ENCODE peak calls at places on chromosomes 11 and 22, in eight cellular contexts. One of them, this sample, is unnamed.

GRCh38 chr22:43289976-43290663 is 53.1 kb downstream of the SCUBE1 start:
- DNase-seq in brain microvascular endothelial cell: no peak
- DNase-seq in neural crest cell: no peak
- DNase-seq in epithelial cell of esophagus: peak; percentile 27
- DNase-seq in lung: peak; percentile 51
- DNase-seq in GM23338: no peak
- DNase-seq in choroid plexus epithelial cell: peak; percentile 72
- DNase-seq in left lung: no peak
- DNase-seq in this sample: no peak

GRCh38 chr11:2702771-2703486 is 3.1 kb upstream of the KCNQ1OT1 start:
- DNase-seq in brain microvascular endothelial cell: no peak
- DNase-seq in neural crest cell: no peak
- DNase-seq in epithelial cell of esophagus: no peak
- DNase-seq in lung: no peak
- DNase-seq in GM23338: no peak
- DNase-seq in choroid plexus epithelial cell: no peak
- DNase-seq in left lung: no peak
- DNase-seq in this sample: no peak

GRCh38 chr11:12110714-12111481 is 508 bp downstream of the MICAL2 start:
- DNase-seq in brain microvascular endothelial cell: no peak
- DNase-seq in neural crest cell: no peak
- DNase-seq in epithelial cell of esophagus: no peak
- DNase-seq in lung: peak; percentile 65
- DNase-seq in GM23338: peak; percentile 62
- DNase-seq in choroid plexus epithelial cell: peak; percentile 34
- DNase-seq in left lung: no peak
- DNase-seq in this sample: no peak

GRCh38 chr22:36197065-36197440 is 4.6 kb downstream of the APOL4 start:
- DNase-seq in brain microvascular endothelial cell: peak; percentile 22
- DNase-seq in neural crest cell: peak; percentile 68
- DNase-seq in epithelial cell of esophagus: no peak
- DNase-seq in lung: no peak
- DNase-seq in GM23338: peak; percentile 92
- DNase-seq in choroid plexus epithelial cell: peak; percentile 81
- DNase-seq in left lung: no peak
- DNase-seq in this sample: peak; percentile 74

GRCh38 chr11:86162257-86162656 is 82.3 kb upstream of the EED start:
- DNase-seq in brain microvascular endothelial cell: peak; percentile 88
- DNase-seq in neural crest cell: no peak
- DNase-seq in epithelial cell of esophagus: peak; percentile 81
- DNase-seq in lung: no peak
- DNase-seq in GM23338: no peak
- DNase-seq in choroid plexus epithelial cell: peak; percentile 87
- DNase-seq in left lung: peak; percentile 64
- DNase-seq in this sample: peak; percentile 74

GRCh38 chr11:85682330-85683305 is 3.4 kb downstream of the CCDC89 start:
- DNase-seq in brain microvascular endothelial cell: peak; percentile 17
- DNase-seq in neural crest cell: no peak
- DNase-seq in epithelial cell of esophagus: peak; percentile 34
- DNase-seq in lung: peak; percentile 43
- DNase-seq in GM23338: no peak
- DNase-seq in choroid plexus epithelial cell: peak; percentile 61
- DNase-seq in left lung: peak; percentile 68
- DNase-seq in this sample: no peak

GRCh38 chr22:45212306-45212709 is 28.4 kb downstream of the KIAA0930 start:
- DNase-seq in brain microvascular endothelial cell: peak; percentile 91
- DNase-seq in neural crest cell: no peak
- DNase-seq in epithelial cell of esophagus: peak; percentile 85
- DNase-seq in lung: peak; percentile 62
- DNase-seq in GM23338: peak; percentile 63
- DNase-seq in choroid plexus epithelial cell: peak; percentile 67
- DNase-seq in left lung: peak; percentile 74
- DNase-seq in this sample: peak; percentile 89

GRCh38 chr11:108873938-108874337 is 209.1 kb downstream of the DDX10 start:
- DNase-seq in brain microvascular endothelial cell: no peak
- DNase-seq in neural crest cell: no peak
- DNase-seq in epithelial cell of esophagus: no peak
- DNase-seq in lung: no peak
- DNase-seq in GM23338: no peak
- DNase-seq in choroid plexus epithelial cell: peak; percentile 25
- DNase-seq in left lung: no peak
- DNase-seq in this sample: no peak

GRCh38 chr11:66317766-66318575 is 1.1 kb upstream of the CD248 start:
- DNase-seq in brain microvascular endothelial cell: peak; percentile 75
- DNase-seq in neural crest cell: no peak
- DNase-seq in epithelial cell of esophagus: peak; percentile 79
- DNase-seq in lung: peak; percentile 60
- DNase-seq in GM23338: peak; percentile 73
- DNase-seq in choroid plexus epithelial cell: peak; percentile 97
- DNase-seq in left lung: peak; percentile 76
- DNase-seq in this sample: peak; percentile 93

GRCh38 chr22:37777122-37777687 is 30.5 kb upstream of the GCAT start:
- DNase-seq in brain microvascular endothelial cell: peak; percentile 49
- DNase-seq in neural crest cell: no peak
- DNase-seq in epithelial cell of esophagus: peak; percentile 99
- DNase-seq in lung: peak; percentile 65
- DNase-seq in GM23338: peak; percentile 35
- DNase-seq in choroid plexus epithelial cell: peak; percentile 58
- DNase-seq in left lung: peak; percentile 72
- DNase-seq in this sample: no peak

GRCh38 chr22:37383342-37383741 is 43.9 kb downstream of the ELFN2 start:
- DNase-seq in brain microvascular endothelial cell: no peak
- DNase-seq in neural crest cell: no peak
- DNase-seq in epithelial cell of esophagus: no peak
- DNase-seq in lung: no peak
- DNase-seq in GM23338: no peak
- DNase-seq in choroid plexus epithelial cell: no peak
- DNase-seq in left lung: no peak
- DNase-seq in this sample: no peak

GRCh38 chr11:13462311-13462927 is 603 bp downstream of the BTBD10 start:
- DNase-seq in brain microvascular endothelial cell: peak; percentile 33
- DNase-seq in neural crest cell: peak; percentile 54
- DNase-seq in epithelial cell of esophagus: peak; percentile 91
- DNase-seq in lung: peak; percentile 62
- DNase-seq in GM23338: peak; percentile 86
- DNase-seq in choroid plexus epithelial cell: no peak
- DNase-seq in left lung: peak; percentile 70
- DNase-seq in this sample: no peak

GRCh38 chr11:69467646-69468045 is 13.8 kb upstream of the LINC01488 start:
- DNase-seq in brain microvascular endothelial cell: no peak
- DNase-seq in neural crest cell: no peak
- DNase-seq in epithelial cell of esophagus: no peak
- DNase-seq in lung: no peak
- DNase-seq in GM23338: no peak
- DNase-seq in choroid plexus epithelial cell: no peak
- DNase-seq in left lung: no peak
- DNase-seq in this sample: no peak

GRCh38 chr22:45202333-45203149 is 38.2 kb downstream of the KIAA0930 start:
- DNase-seq in brain microvascular endothelial cell: peak; percentile 16
- DNase-seq in neural crest cell: no peak
- DNase-seq in epithelial cell of esophagus: no peak
- DNase-seq in lung: no peak
- DNase-seq in GM23338: no peak
- DNase-seq in choroid plexus epithelial cell: no peak
- DNase-seq in left lung: no peak
- DNase-seq in this sample: no peak

GRCh38 chr11:111514216-111515031 is at the start of gene HOATZ:
- DNase-seq in brain microvascular endothelial cell: no peak
- DNase-seq in neural crest cell: peak; percentile 46
- DNase-seq in epithelial cell of esophagus: no peak
- DNase-seq in lung: no peak
- DNase-seq in GM23338: peak; percentile 95
- DNase-seq in choroid plexus epithelial cell: no peak
- DNase-seq in left lung: no peak
- DNase-seq in this sample: no peak

GRCh38 chr22:38271927-38272372 is 860 bp downstream of the TMEM184B start:
- DNase-seq in brain microvascular endothelial cell: no peak
- DNase-seq in neural crest cell: no peak
- DNase-seq in epithelial cell of esophagus: peak; percentile 56
- DNase-seq in lung: peak; percentile 72
- DNase-seq in GM23338: peak; percentile 75
- DNase-seq in choroid plexus epithelial cell: no peak
- DNase-seq in left lung: peak; percentile 67
- DNase-seq in this sample: no peak

GRCh38 chr11:128764617-128765095 is 70.8 kb downstream of the FLI1 start:
- DNase-seq in brain microvascular endothelial cell: no peak
- DNase-seq in neural crest cell: no peak
- DNase-seq in epithelial cell of esophagus: no peak
- DNase-seq in lung: peak; percentile 49
- DNase-seq in GM23338: no peak
- DNase-seq in choroid plexus epithelial cell: no peak
- DNase-seq in left lung: peak; percentile 63
- DNase-seq in this sample: no peak

GRCh38 chr11:1546536-1547466 is 25.3 kb downstream of the DUSP8 start:
- DNase-seq in brain microvascular endothelial cell: no peak
- DNase-seq in neural crest cell: peak; percentile 46
- DNase-seq in epithelial cell of esophagus: peak; percentile 56
- DNase-seq in lung: no peak
- DNase-seq in GM23338: peak; percentile 89
- DNase-seq in choroid plexus epithelial cell: peak; percentile 25
- DNase-seq in left lung: peak; percentile 53
- DNase-seq in this sample: no peak

GRCh38 chr11:109939176-109939810 is 153.9 kb upstream of the ZC3H12C start:
- DNase-seq in brain microvascular endothelial cell: peak; percentile 68
- DNase-seq in neural crest cell: no peak
- DNase-seq in epithelial cell of esophagus: peak; percentile 81
- DNase-seq in lung: peak; percentile 40
- DNase-seq in GM23338: peak; percentile 80
- DNase-seq in choroid plexus epithelial cell: peak; percentile 93
- DNase-seq in left lung: no peak
- DNase-seq in this sample: no peak

GRCh38 chr11:19642759-19643158 is 69.9 kb upstream of the NAV2 start:
- DNase-seq in brain microvascular endothelial cell: no peak
- DNase-seq in neural crest cell: no peak
- DNase-seq in epithelial cell of esophagus: no peak
- DNase-seq in lung: no peak
- DNase-seq in GM23338: no peak
- DNase-seq in choroid plexus epithelial cell: no peak
- DNase-seq in left lung: no peak
- DNase-seq in this sample: no peak

GRCh38 chr11:67441082-67441683 is 2.1 kb downstream of the CORO1B start:
- DNase-seq in brain microvascular endothelial cell: no peak
- DNase-seq in neural crest cell: no peak
- DNase-seq in epithelial cell of esophagus: no peak
- DNase-seq in lung: no peak
- DNase-seq in GM23338: no peak
- DNase-seq in choroid plexus epithelial cell: no peak
- DNase-seq in left lung: no peak
- DNase-seq in this sample: no peak

GRCh38 chr11:6258571-6258998 is 1.1 kb upstream of the CCKBR start:
- DNase-seq in brain microvascular endothelial cell: no peak
- DNase-seq in neural crest cell: no peak
- DNase-seq in epithelial cell of esophagus: no peak
- DNase-seq in lung: no peak
- DNase-seq in GM23338: peak; percentile 71
- DNase-seq in choroid plexus epithelial cell: no peak
- DNase-seq in left lung: no peak
- DNase-seq in this sample: no peak
- TF ChIP-seq CTCF in brain microvascular endothelial cell: no peak
- TF ChIP-seq CTCF in neural crest cell: no peak
- TF ChIP-seq CTCF in epithelial cell of esophagus: no peak
- TF ChIP-seq CTCF in lung: no peak
- TF ChIP-seq CTCF in GM23338: no peak
- TF ChIP-seq CTCF in choroid plexus epithelial cell: no peak
- TF ChIP-seq CTCF in left lung: no peak
- TF ChIP-seq CTCF in this sample: no peak

GRCh38 chr11:9120659-9121350 is 29.4 kb upstream of the SCUBE2 start:
- DNase-seq in brain microvascular endothelial cell: no peak
- DNase-seq in neural crest cell: no peak
- DNase-seq in epithelial cell of esophagus: no peak
- DNase-seq in lung: no peak
- DNase-seq in GM23338: peak; percentile 88
- DNase-seq in choroid plexus epithelial cell: no peak
- DNase-seq in left lung: no peak
- DNase-seq in this sample: no peak
- TF ChIP-seq CTCF in brain microvascular endothelial cell: peak; percentile 52
- TF ChIP-seq CTCF in neural crest cell: peak; percentile 41
- TF ChIP-seq CTCF in epithelial cell of esophagus: peak; percentile 20
- TF ChIP-seq CTCF in lung: no peak
- TF ChIP-seq CTCF in GM23338: peak; percentile 87
- TF ChIP-seq CTCF in choroid plexus epithelial cell: peak; percentile 38
- TF ChIP-seq CTCF in left lung: no peak
- TF ChIP-seq CTCF in this sample: no peak

DNA sequence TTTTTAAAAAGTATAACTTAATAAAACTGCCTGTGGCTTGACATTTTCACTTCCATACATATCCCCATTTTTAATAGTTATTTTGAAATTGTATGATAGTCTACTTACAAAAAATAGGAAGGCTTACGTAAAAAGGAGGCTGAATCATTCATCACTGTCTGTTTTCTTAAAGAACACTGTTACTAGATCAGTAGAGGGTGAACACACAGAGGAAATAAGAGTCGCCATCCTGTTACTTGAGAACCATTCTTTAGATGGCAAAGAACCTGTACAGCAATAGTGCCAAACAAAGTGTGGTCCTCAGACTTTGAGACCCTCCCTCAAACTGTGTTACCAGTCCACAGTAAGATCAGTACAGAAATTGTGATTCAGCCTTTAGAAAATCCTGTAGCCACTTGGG is 180.7 kb downstream of the PGR start:
- DNase-seq in brain microvascular endothelial cell: no peak
- DNase-seq in neural crest cell: no peak
- DNase-seq in epithelial cell of esophagus: no peak
- DNase-seq in lung: no peak
- DNase-seq in GM23338: no peak
- DNase-seq in choroid plexus epithelial cell: peak; percentile 58
- DNase-seq in left lung: no peak
- DNase-seq in this sample: no peak
- TF ChIP-seq CTCF in brain microvascular endothelial cell: no peak
- TF ChIP-seq CTCF in neural crest cell: no peak
- TF ChIP-seq CTCF in epithelial cell of esophagus: no peak
- TF ChIP-seq CTCF in lung: no peak
- TF ChIP-seq CTCF in GM23338: no peak
- TF ChIP-seq CTCF in choroid plexus epithelial cell: no peak
- TF ChIP-seq CTCF in left lung: no peak
- TF ChIP-seq CTCF in this sample: no peak

GRCh38 chr11:126284829-126285228 is 1.9 kb downstream of the TIRAP start:
- DNase-seq in brain microvascular endothelial cell: peak; percentile 98
- DNase-seq in neural crest cell: no peak
- DNase-seq in epithelial cell of esophagus: peak; percentile 96
- DNase-seq in lung: peak; percentile 70
- DNase-seq in GM23338: no peak
- DNase-seq in choroid plexus epithelial cell: peak; percentile 96
- DNase-seq in left lung: peak; percentile 83
- DNase-seq in this sample: peak; percentile 72

GRCh38 chr11:126281245-126281644 is 1.6 kb upstream of the TIRAP start:
- DNase-seq in brain microvascular endothelial cell: no peak
- DNase-seq in neural crest cell: no peak
- DNase-seq in epithelial cell of esophagus: no peak
- DNase-seq in lung: peak; percentile 57
- DNase-seq in GM23338: no peak
- DNase-seq in choroid plexus epithelial cell: no peak
- DNase-seq in left lung: peak; percentile 74
- DNase-seq in this sample: no peak

GRCh38 chr11:126282361-126282741 is 542 bp upstream of the TIRAP start:
- DNase-seq in brain microvascular endothelial cell: peak; percentile 39
- DNase-seq in neural crest cell: peak; percentile 21
- DNase-seq in epithelial cell of esophagus: peak; percentile 32
- DNase-seq in lung: peak; percentile 45
- DNase-seq in GM23338: peak; percentile 74
- DNase-seq in choroid plexus epithelial cell: peak; percentile 66
- DNase-seq in left lung: peak; percentile 47
- DNase-seq in this sample: peak; percentile 74

GRCh38 chr11:126281666-126282175 is 1.2 kb upstream of the TIRAP start:
- DNase-seq in brain microvascular endothelial cell: no peak
- DNase-seq in neural crest cell: no peak
- DNase-seq in epithelial cell of esophagus: no peak
- DNase-seq in lung: no peak
- DNase-seq in GM23338: no peak
- DNase-seq in choroid plexus epithelial cell: no peak
- DNase-seq in left lung: no peak
- DNase-seq in this sample: no peak

GRCh38 chr11:126282742-126283591 is at the start of gene TIRAP:
- DNase-seq in brain microvascular endothelial cell: peak; percentile 19
- DNase-seq in neural crest cell: peak; percentile 43
- DNase-seq in epithelial cell of esophagus: peak; percentile 46
- DNase-seq in lung: peak; percentile 69
- DNase-seq in GM23338: peak; percentile 73
- DNase-seq in choroid plexus epithelial cell: peak; percentile 46
- DNase-seq in left lung: peak; percentile 82
- DNase-seq in this sample: no peak
- TF ChIP-seq CTCF in brain microvascular endothelial cell: peak; percentile 1
- TF ChIP-seq CTCF in neural crest cell: peak; percentile 44
- TF ChIP-seq CTCF in epithelial cell of esophagus: no peak
- TF ChIP-seq CTCF in lung: no peak
- TF ChIP-seq CTCF in GM23338: peak; percentile 14
- TF ChIP-seq CTCF in choroid plexus epithelial cell: no peak
- TF ChIP-seq CTCF in left lung: peak; percentile 51
- TF ChIP-seq CTCF in this sample: no peak